ENCODE peak calls at places on chromosomes 5 and 9, in five cellular contexts. One of them, this sample, is unnamed.

GRCh38 chr5:65811895-65812294 is 89.9 kb downstream of the NLN start:
- DNase-seq in K562: no peak
- DNase-seq in adrenal gland: no peak
- DNase-seq in breast epithelium: no peak
- DNase-seq in IMR-90: peak; percentile 56
- DNase-seq in this sample: no peak

GRCh38 chr5:176716320-176716719 is 69.0 kb downstream of the TSPAN17 start:
- DNase-seq in IMR-90: peak; percentile 77
- DNase-seq in K562: no peak
- DNase-seq in adrenal gland: peak; percentile 80
- DNase-seq in breast epithelium: no peak
- DNase-seq in this sample: no peak

GRCh38 chr9:122248448-122248865 is 16.2 kb downstream of the RBM18 start:
- DNase-seq in breast epithelium: no peak
- DNase-seq in K562: no peak
- DNase-seq in IMR-90: no peak
- DNase-seq in adrenal gland: no peak
- DNase-seq in this sample: no peak

GRCh38 chr9:134391319-134392231 is 65.3 kb downstream of the RXRA start:
- DNase-seq in adrenal gland: no peak
- DNase-seq in IMR-90: no peak
- DNase-seq in breast epithelium: no peak
- DNase-seq in K562: no peak
- DNase-seq in this sample: peak; percentile 72

GRCh38 chr9:76932778-76933177 is 26.9 kb upstream of the PRUNE2 start:
- DNase-seq in IMR-90: peak; percentile 18
- DNase-seq in breast epithelium: no peak
- DNase-seq in adrenal gland: no peak
- DNase-seq in K562: no peak
- DNase-seq in this sample: no peak

GRCh38 chr5:115415143-115415491 is 118.7 kb upstream of the CCDC112 start:
- DNase-seq in K562: no peak
- DNase-seq in IMR-90: peak; percentile 82
- DNase-seq in breast epithelium: no peak
- DNase-seq in adrenal gland: no peak
- DNase-seq in this sample: no peak

GRCh38 chr5:137754961-137755762 is 999 bp upstream of the HNRNPA0 start:
- DNase-seq in breast epithelium: no peak
- DNase-seq in K562: no peak
- DNase-seq in adrenal gland: peak; percentile 26
- DNase-seq in IMR-90: no peak
- DNase-seq in this sample: no peak

GRCh38 chr5:96066386-96066719 is 104.7 kb upstream of the ELL2 start:
- DNase-seq in K562: no peak
- DNase-seq in IMR-90: peak; percentile 58
- DNase-seq in adrenal gland: no peak
- DNase-seq in breast epithelium: no peak
- DNase-seq in this sample: no peak

GRCh38 chr5:54718647-54719046 is 201.1 kb downstream of the SNX18 start:
- DNase-seq in breast epithelium: no peak
- DNase-seq in K562: no peak
- DNase-seq in IMR-90: no peak
- DNase-seq in adrenal gland: no peak
- DNase-seq in this sample: no peak

GRCh38 chr9:123933801-123934200 is 3.9 kb upstream of the DENND1A start:
- DNase-seq in adrenal gland: no peak
- DNase-seq in IMR-90: no peak
- DNase-seq in K562: no peak
- DNase-seq in breast epithelium: no peak
- DNase-seq in this sample: no peak

GRCh38 chr5:81899123-81899522 is 72.7 kb upstream of the ATG10 start:
- DNase-seq in adrenal gland: no peak
- DNase-seq in K562: no peak
- DNase-seq in breast epithelium: no peak
- DNase-seq in IMR-90: no peak
- DNase-seq in this sample: no peak

GRCh38 chr5:81895312-81895711 is 76.5 kb upstream of the ATG10 start:
- DNase-seq in K562: no peak
- DNase-seq in breast epithelium: no peak
- DNase-seq in adrenal gland: no peak
- DNase-seq in IMR-90: peak; percentile 8
- DNase-seq in this sample: no peak

GRCh38 chr5:81901539-81901938 is 70.3 kb upstream of the ATG10 start:
- DNase-seq in IMR-90: no peak
- DNase-seq in breast epithelium: no peak
- DNase-seq in adrenal gland: no peak
- DNase-seq in K562: no peak
- DNase-seq in this sample: peak; percentile 36

GRCh38 chr5:81896764-81897163 is 75.1 kb upstream of the ATG10 start:
- DNase-seq in breast epithelium: no peak
- DNase-seq in IMR-90: no peak
- DNase-seq in K562: no peak
- DNase-seq in adrenal gland: no peak
- DNase-seq in this sample: no peak

GRCh38 chr5:81898403-81898802 is 73.4 kb upstream of the ATG10 start:
- DNase-seq in K562: no peak
- DNase-seq in adrenal gland: no peak
- DNase-seq in breast epithelium: no peak
- DNase-seq in IMR-90: no peak
- DNase-seq in this sample: no peak
- H3K27ac ChIP-seq in K562: no peak overlapping the region
- H3K27ac ChIP-seq in adrenal gland: no peak overlapping the region
- H3K27ac ChIP-seq in breast epithelium: no peak overlapping the region
- H3K27ac ChIP-seq in IMR-90: no peak overlapping the region
- H3K27ac ChIP-seq in this sample: no peak overlapping the region

DNA sequence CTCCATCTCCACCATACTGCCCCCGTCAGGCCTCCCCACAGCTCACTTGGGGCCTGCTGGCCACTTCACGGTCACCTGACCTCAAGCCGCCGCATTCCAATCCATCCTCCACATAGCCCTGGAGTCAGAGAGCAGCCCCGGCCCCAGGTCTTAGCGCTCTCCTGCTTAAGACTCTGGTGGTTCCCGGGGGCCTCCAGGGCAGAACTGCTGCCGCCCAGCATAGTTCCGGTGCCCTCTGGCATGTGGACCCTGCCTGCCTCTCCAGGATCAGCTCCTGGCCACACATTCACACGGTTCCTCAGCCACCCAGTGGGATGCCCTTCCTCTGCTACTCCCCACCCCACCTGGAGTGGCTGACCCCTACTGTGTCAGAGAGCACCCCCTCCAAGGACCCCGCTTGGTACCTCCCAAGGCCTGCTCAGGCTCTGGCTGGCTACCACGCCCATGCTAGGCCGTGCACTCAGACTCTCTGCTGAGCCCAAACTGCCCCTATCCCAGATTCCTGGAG is 8.7 kb downstream of the PHYKPL start:
- DNase-seq in K562: no peak
- DNase-seq in adrenal gland: no peak
- DNase-seq in breast epithelium: no peak
- DNase-seq in IMR-90: no peak
- DNase-seq in this sample: peak; percentile 55
- TF ChIP-seq POLR2A in K562: no peak
- TF ChIP-seq POLR2A in adrenal gland: no peak
- TF ChIP-seq POLR2A in breast epithelium: no peak
- TF ChIP-seq POLR2A in IMR-90: no peak
- TF ChIP-seq POLR2A in this sample: no peak

GRCh38 chr9:980621-981020 is 4.2 kb downstream of the DMRT3 start:
- DNase-seq in breast epithelium: no peak
- DNase-seq in adrenal gland: no peak
- DNase-seq in K562: no peak
- DNase-seq in IMR-90: no peak
- DNase-seq in this sample: no peak

GRCh38 chr9:979983-980382 is 3.5 kb downstream of the DMRT3 start:
- DNase-seq in adrenal gland: no peak
- DNase-seq in IMR-90: no peak
- DNase-seq in K562: no peak
- DNase-seq in breast epithelium: no peak
- DNase-seq in this sample: no peak

GRCh38 chr9:981491-981898 is 5.0 kb downstream of the DMRT3 start:
- DNase-seq in K562: no peak
- DNase-seq in breast epithelium: no peak
- DNase-seq in IMR-90: no peak
- DNase-seq in adrenal gland: no peak
- DNase-seq in this sample: no peak

GRCh38 chr9:978117-978830 is 1.8 kb downstream of the DMRT3 start:
- DNase-seq in IMR-90: no peak
- DNase-seq in adrenal gland: no peak
- DNase-seq in K562: no peak
- DNase-seq in breast epithelium: no peak
- DNase-seq in this sample: no peak

DNA sequence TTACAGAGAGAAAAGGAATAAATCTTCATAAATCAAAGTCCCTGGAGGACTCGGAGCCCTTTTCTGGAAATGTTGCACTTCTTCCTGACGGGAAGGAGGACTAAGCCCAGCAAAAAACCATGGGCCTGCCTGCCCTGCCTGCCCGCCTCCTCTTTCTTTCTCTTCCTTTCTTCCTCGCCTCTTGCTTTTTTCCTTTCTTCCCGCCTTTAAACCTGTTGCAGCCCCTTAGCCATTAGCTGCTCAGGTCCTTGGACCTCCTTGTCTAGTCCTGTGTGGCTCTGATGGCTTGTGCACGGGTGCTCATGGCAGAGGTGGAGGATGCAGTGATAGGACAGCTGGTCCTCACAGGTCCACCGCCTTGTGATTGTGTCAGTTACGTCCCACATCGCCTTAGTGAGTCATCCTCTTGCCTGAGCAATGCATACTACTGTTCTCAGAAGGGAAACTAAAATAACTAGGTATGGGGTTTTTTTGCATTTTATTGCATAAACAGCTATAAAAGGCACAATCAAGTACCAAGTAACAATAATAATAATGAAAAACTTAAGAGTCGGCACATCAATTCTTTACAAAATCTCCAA is 6.3 kb downstream of the DMRT3 start:
- DNase-seq in adrenal gland: no peak
- DNase-seq in K562: no peak
- DNase-seq in breast epithelium: no peak
- DNase-seq in IMR-90: peak; percentile 4
- DNase-seq in this sample: no peak
- H3K27ac ChIP-seq in adrenal gland: no peak overlapping the region
- H3K27ac ChIP-seq in K562: no peak overlapping the region
- H3K27ac ChIP-seq in breast epithelium: no peak overlapping the region
- H3K27ac ChIP-seq in IMR-90: no peak overlapping the region
- H3K27ac ChIP-seq in this sample: no peak overlapping the region

GRCh38 chr9:38035873-38036272 is 33.2 kb downstream of the SHB start:
- DNase-seq in IMR-90: peak; percentile 90
- DNase-seq in breast epithelium: no peak
- DNase-seq in K562: peak; percentile 32
- DNase-seq in adrenal gland: no peak
- DNase-seq in this sample: no peak
- TF ChIP-seq POLR2A in IMR-90: no peak
- TF ChIP-seq POLR2A in breast epithelium: no peak
- TF ChIP-seq POLR2A in K562: no peak
- TF ChIP-seq POLR2A in adrenal gland: no peak
- TF ChIP-seq POLR2A in this sample: no peak

GRCh38 chr9:70595211-70595610 is 180.8 kb upstream of the KLF9 start:
- DNase-seq in K562: no peak
- DNase-seq in IMR-90: no peak
- DNase-seq in adrenal gland: peak; percentile 5
- DNase-seq in breast epithelium: no peak
- DNase-seq in this sample: no peak
- H3K27ac ChIP-seq in K562: no peak overlapping the region
- H3K27ac ChIP-seq in IMR-90: no peak overlapping the region
- H3K27ac ChIP-seq in adrenal gland: no peak overlapping the region
- H3K27ac ChIP-seq in breast epithelium: no peak overlapping the region
- H3K27ac ChIP-seq in this sample: no peak overlapping the region

DNA sequence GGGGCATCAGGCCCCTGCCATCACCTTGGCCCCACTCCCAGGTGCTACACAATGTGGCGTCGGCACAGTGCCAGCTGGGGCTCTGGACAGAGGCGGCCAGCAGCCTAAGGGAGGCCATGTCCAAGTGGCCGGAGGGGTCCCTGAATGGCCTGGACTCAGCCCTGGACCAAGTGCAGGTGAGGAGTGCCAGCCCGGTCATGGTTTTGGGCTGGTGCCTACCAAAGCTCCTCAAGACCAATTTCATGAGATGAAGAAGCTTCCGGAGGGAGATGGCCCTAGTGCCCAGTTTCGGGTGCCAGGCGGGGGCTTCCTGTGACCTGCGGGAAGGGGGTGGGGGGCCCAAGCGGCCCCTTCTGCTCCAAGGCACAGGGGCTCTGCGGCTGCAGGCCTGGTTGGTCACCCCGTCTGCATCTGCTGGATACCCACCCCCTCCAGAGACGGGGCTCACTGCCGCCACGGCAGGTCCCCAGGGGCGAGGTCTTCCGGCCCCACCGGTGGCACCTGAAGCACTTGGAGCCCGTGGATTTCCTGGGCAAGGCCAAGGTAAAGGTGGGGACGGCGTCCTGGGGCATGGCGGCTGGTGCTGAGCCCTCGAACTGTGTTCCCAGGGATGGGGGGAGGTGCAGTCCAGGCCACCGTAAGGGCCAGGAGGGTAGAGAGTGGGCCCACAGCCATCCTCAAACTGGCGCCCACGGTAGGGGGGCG is 5.8 kb downstream of the NOXA1 start:
- DNase-seq in breast epithelium: no peak
- DNase-seq in IMR-90: no peak
- DNase-seq in adrenal gland: no peak
- DNase-seq in K562: no peak
- DNase-seq in this sample: peak; percentile 74
- TF ChIP-seq POLR2A in breast epithelium: no peak
- TF ChIP-seq POLR2A in IMR-90: no peak
- TF ChIP-seq POLR2A in adrenal gland: no peak
- TF ChIP-seq POLR2A in K562: no peak
- TF ChIP-seq POLR2A in this sample: no peak

This sample was measured in upper lobe of left lung.